ENCODE peak calls at places on chromosomes 7 and 10, in eight cellular contexts. One of them, this sample, is unnamed.

GRCh38 chr10:97683556-97684357 is 3.3 kb downstream of the AVPI1 start:
- DNase-seq in cardiac muscle cell: no peak
- DNase-seq in body of pancreas: peak; percentile 36
- DNase-seq in H9: peak; percentile 49
- DNase-seq in HCT116: no peak
- DNase-seq in colonic mucosa: peak; percentile 71
- DNase-seq in ascending aorta: no peak
- DNase-seq in pancreas: no peak
- DNase-seq in this sample: peak; percentile 43

GRCh38 chr10:126131338-126131737 is 235.0 kb downstream of the FANK1 start:
- DNase-seq in H9: no peak
- DNase-seq in cardiac muscle cell: no peak
- DNase-seq in pancreas: no peak
- DNase-seq in colonic mucosa: no peak
- DNase-seq in body of pancreas: no peak
- DNase-seq in HCT116: no peak
- DNase-seq in ascending aorta: no peak
- DNase-seq in this sample: no peak

GRCh38 chr7:14582010-14582409 is 320.5 kb downstream of the DGKB start:
- DNase-seq in ascending aorta: no peak
- DNase-seq in colonic mucosa: no peak
- DNase-seq in pancreas: no peak
- DNase-seq in H9: no peak
- DNase-seq in HCT116: no peak
- DNase-seq in body of pancreas: no peak
- DNase-seq in cardiac muscle cell: no peak
- DNase-seq in this sample: no peak

GRCh38 chr10:124562425-124563060 is 100.9 kb downstream of the LHPP start:
- DNase-seq in pancreas: no peak
- DNase-seq in HCT116: no peak
- DNase-seq in colonic mucosa: no peak
- DNase-seq in ascending aorta: no peak
- DNase-seq in cardiac muscle cell: no peak
- DNase-seq in body of pancreas: no peak
- DNase-seq in H9: no peak
- DNase-seq in this sample: no peak

GRCh38 chr7:158416283-158416933 is 171.2 kb downstream of the PTPRN2 start:
- DNase-seq in cardiac muscle cell: no peak
- DNase-seq in ascending aorta: no peak
- DNase-seq in H9: no peak
- DNase-seq in HCT116: no peak
- DNase-seq in pancreas: no peak
- DNase-seq in body of pancreas: no peak
- DNase-seq in colonic mucosa: no peak
- DNase-seq in this sample: no peak

GRCh38 chr10:6729071-6729773 is 149.1 kb upstream of the PRKCQ start:
- DNase-seq in cardiac muscle cell: no peak
- DNase-seq in colonic mucosa: no peak
- DNase-seq in ascending aorta: no peak
- DNase-seq in H9: no peak
- DNase-seq in pancreas: no peak
- DNase-seq in body of pancreas: no peak
- DNase-seq in HCT116: no peak
- DNase-seq in this sample: peak; percentile 81

GRCh38 chr10:17059197-17059688 is 70.4 kb downstream of the CUBN start:
- DNase-seq in HCT116: no peak
- DNase-seq in pancreas: no peak
- DNase-seq in colonic mucosa: no peak
- DNase-seq in ascending aorta: no peak
- DNase-seq in H9: no peak
- DNase-seq in body of pancreas: no peak
- DNase-seq in cardiac muscle cell: no peak
- DNase-seq in this sample: peak; percentile 50

GRCh38 chr7:11714676-11715075 is 117.3 kb downstream of the THSD7A start:
- DNase-seq in pancreas: no peak
- DNase-seq in body of pancreas: no peak
- DNase-seq in colonic mucosa: no peak
- DNase-seq in cardiac muscle cell: no peak
- DNase-seq in ascending aorta: no peak
- DNase-seq in H9: no peak
- DNase-seq in HCT116: no peak
- DNase-seq in this sample: no peak

GRCh38 chr10:33109788-33110469 is 151.9 kb upstream of the ITGB1 start:
- DNase-seq in body of pancreas: no peak
- DNase-seq in ascending aorta: no peak
- DNase-seq in colonic mucosa: no peak
- DNase-seq in HCT116: no peak
- DNase-seq in cardiac muscle cell: no peak
- DNase-seq in pancreas: no peak
- DNase-seq in H9: no peak
- DNase-seq in this sample: no peak

GRCh38 chr10:44959243-44960097 is at the start of gene RASSF4:
- DNase-seq in H9: peak; percentile 93
- DNase-seq in ascending aorta: no peak
- DNase-seq in HCT116: peak; percentile 52
- DNase-seq in body of pancreas: peak; percentile 95
- DNase-seq in colonic mucosa: peak; percentile 97
- DNase-seq in cardiac muscle cell: peak; percentile 95
- DNase-seq in pancreas: peak; percentile 93
- DNase-seq in this sample: peak; percentile 82
- H3K4me1 ChIP-seq in H9: peaks cover 15% of the 10 kb centered on the region
- H3K4me1 ChIP-seq in ascending aorta: peaks cover 40% of the 10 kb centered on the region
- H3K4me1 ChIP-seq in HCT116: peaks cover 17% of the 10 kb centered on the region
- H3K4me1 ChIP-seq in body of pancreas: peaks cover 56% of the 10 kb centered on the region
- H3K4me1 ChIP-seq in colonic mucosa: peaks cover 4% of the 10 kb centered on the region
- H3K4me1 ChIP-seq in cardiac muscle cell: peaks cover 58% of the 10 kb centered on the region
- H3K4me1 ChIP-seq in pancreas: peaks cover 23% of the 10 kb centered on the region
- H3K4me1 ChIP-seq in this sample: peaks cover 17% of the 10 kb centered on the region

DNA sequence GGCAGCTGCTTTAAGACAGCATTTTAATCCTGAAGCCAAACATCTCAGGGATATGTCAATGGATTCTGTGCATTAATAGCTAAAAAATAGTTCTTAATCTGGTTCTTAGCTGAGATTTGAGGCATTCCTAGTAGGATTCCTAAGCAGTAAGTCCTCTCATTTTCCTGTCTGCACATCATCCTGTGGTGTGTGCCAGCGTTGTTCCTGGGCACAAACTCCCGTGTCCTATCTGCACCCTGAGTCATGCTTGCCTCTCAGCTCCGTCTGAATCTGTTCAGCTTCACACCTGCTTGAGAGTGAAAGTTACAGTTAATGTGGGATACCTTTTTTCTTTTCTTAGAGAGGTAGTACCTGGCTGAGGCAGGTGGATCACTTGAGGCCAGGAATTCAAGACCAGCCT is 19.5 kb downstream of the BAG3 start:
- DNase-seq in pancreas: no peak
- DNase-seq in H9: no peak
- DNase-seq in ascending aorta: no peak
- DNase-seq in body of pancreas: no peak
- DNase-seq in cardiac muscle cell: no peak
- DNase-seq in HCT116: no peak
- DNase-seq in colonic mucosa: no peak
- DNase-seq in this sample: no peak
- H3K4me1 ChIP-seq in pancreas: peaks cover 17% of the 10 kb centered on the region
- H3K4me1 ChIP-seq in H9: peaks cover 4% of the 10 kb centered on the region
- H3K4me1 ChIP-seq in ascending aorta: peaks cover 35% of the 10 kb centered on the region
- H3K4me1 ChIP-seq in body of pancreas: peaks cover 38% of the 10 kb centered on the region
- H3K4me1 ChIP-seq in cardiac muscle cell: peaks cover 38% of the 10 kb centered on the region
- H3K4me1 ChIP-seq in HCT116: peaks cover 46% of the 10 kb centered on the region
- H3K4me1 ChIP-seq in colonic mucosa: no peaks in the 10 kb centered on the region
- H3K4me1 ChIP-seq in this sample: peaks cover 78% of the 10 kb centered on the region

GRCh38 chr10:79353000-79353406 is 5.7 kb downstream of the PPIF start:
- DNase-seq in cardiac muscle cell: no peak
- DNase-seq in pancreas: no peak
- DNase-seq in colonic mucosa: no peak
- DNase-seq in H9: peak; percentile 17
- DNase-seq in ascending aorta: no peak
- DNase-seq in HCT116: no peak
- DNase-seq in body of pancreas: no peak
- DNase-seq in this sample: no peak

GRCh38 chr10:79354615-79355014 is 7.3 kb downstream of the PPIF start:
- DNase-seq in cardiac muscle cell: no peak
- DNase-seq in H9: peak; percentile 14
- DNase-seq in pancreas: no peak
- DNase-seq in ascending aorta: no peak
- DNase-seq in body of pancreas: no peak
- DNase-seq in colonic mucosa: no peak
- DNase-seq in HCT116: no peak
- DNase-seq in this sample: no peak

GRCh38 chr10:79353726-79354125 is 6.5 kb downstream of the PPIF start:
- DNase-seq in H9: no peak
- DNase-seq in cardiac muscle cell: no peak
- DNase-seq in HCT116: no peak
- DNase-seq in pancreas: no peak
- DNase-seq in ascending aorta: no peak
- DNase-seq in colonic mucosa: no peak
- DNase-seq in body of pancreas: no peak
- DNase-seq in this sample: no peak

GRCh38 chr10:79355420-79356010 is 8.2 kb downstream of the PPIF start:
- DNase-seq in HCT116: no peak
- DNase-seq in body of pancreas: no peak
- DNase-seq in H9: no peak
- DNase-seq in cardiac muscle cell: no peak
- DNase-seq in colonic mucosa: no peak
- DNase-seq in pancreas: no peak
- DNase-seq in ascending aorta: no peak
- DNase-seq in this sample: no peak

GRCh38 chr10:79354141-79354540 is 6.9 kb downstream of the PPIF start:
- DNase-seq in ascending aorta: no peak
- DNase-seq in pancreas: no peak
- DNase-seq in cardiac muscle cell: no peak
- DNase-seq in H9: no peak
- DNase-seq in colonic mucosa: no peak
- DNase-seq in HCT116: no peak
- DNase-seq in body of pancreas: no peak
- DNase-seq in this sample: no peak
- H3K4me1 ChIP-seq in ascending aorta: no peaks in the 10 kb centered on the region
- H3K4me1 ChIP-seq in pancreas: peaks cover 11% of the 10 kb centered on the region
- H3K4me1 ChIP-seq in cardiac muscle cell: peaks cover 6% of the 10 kb centered on the region
- H3K4me1 ChIP-seq in H9: no peaks in the 10 kb centered on the region
- H3K4me1 ChIP-seq in colonic mucosa: peaks cover 7% of the 10 kb centered on the region
- H3K4me1 ChIP-seq in HCT116: peaks cover 4% of the 10 kb centered on the region
- H3K4me1 ChIP-seq in body of pancreas: peaks cover 24% of the 10 kb centered on the region
- H3K4me1 ChIP-seq in this sample: peaks cover 9% of the 10 kb centered on the region

GRCh38 chr10:43205681-43206390 is 61.0 kb downstream of the RASGEF1A start:
- DNase-seq in colonic mucosa: no peak
- DNase-seq in cardiac muscle cell: no peak
- DNase-seq in ascending aorta: peak; percentile 4
- DNase-seq in H9: no peak
- DNase-seq in HCT116: no peak
- DNase-seq in body of pancreas: peak; percentile 6
- DNase-seq in pancreas: peak; percentile 5
- DNase-seq in this sample: no peak
- H3K4me1 ChIP-seq in colonic mucosa: no peaks in the 10 kb centered on the region
- H3K4me1 ChIP-seq in cardiac muscle cell: no peaks in the 10 kb centered on the region
- H3K4me1 ChIP-seq in ascending aorta: peaks cover 2% of the 10 kb centered on the region
- H3K4me1 ChIP-seq in H9: no peaks in the 10 kb centered on the region
- H3K4me1 ChIP-seq in HCT116: peaks cover 42% of the 10 kb centered on the region
- H3K4me1 ChIP-seq in body of pancreas: peaks cover 11% of the 10 kb centered on the region
- H3K4me1 ChIP-seq in pancreas: no peaks in the 10 kb centered on the region
- H3K4me1 ChIP-seq in this sample: no peaks in the 10 kb centered on the region

DNA sequence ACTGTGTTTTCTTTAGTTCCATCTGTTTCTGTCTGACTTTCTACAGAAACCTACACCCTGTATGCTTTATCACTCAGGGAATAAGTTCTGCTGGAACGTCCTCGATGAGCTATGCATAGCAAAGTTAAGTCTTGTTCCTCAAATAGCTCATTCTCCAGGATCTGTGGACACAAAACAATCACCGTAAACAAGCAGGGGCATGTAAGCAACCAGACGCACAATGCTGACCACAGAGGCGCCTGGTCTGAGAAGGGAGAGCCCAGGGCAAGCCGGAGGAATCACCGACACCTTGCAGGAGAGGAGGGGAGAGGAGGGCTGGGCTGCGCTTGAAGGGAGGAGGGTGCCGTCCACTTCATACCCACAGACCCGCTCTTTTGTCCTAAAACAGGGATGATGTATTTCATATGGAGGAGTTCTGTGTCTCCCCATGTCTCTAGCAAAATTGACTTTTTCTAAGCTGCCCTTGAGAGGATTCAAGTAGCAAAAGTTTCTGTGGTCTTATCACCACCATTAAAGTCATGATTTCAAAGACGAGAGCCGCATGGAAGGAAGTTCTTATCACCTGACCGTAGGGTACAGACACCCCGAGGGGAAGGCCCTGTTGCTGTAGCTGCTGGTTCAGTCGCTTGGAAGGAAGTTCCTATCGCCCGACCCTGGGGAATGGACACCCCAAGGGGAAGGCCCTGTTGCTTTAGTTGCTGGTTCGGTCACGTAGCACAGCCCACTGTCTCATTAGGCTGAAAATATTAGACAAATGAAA is 14.3 kb downstream of the CALML3 start:
- DNase-seq in H9: no peak
- DNase-seq in colonic mucosa: no peak
- DNase-seq in cardiac muscle cell: no peak
- DNase-seq in body of pancreas: no peak
- DNase-seq in pancreas: no peak
- DNase-seq in HCT116: no peak
- DNase-seq in ascending aorta: no peak
- DNase-seq in this sample: no peak
- H3K4me1 ChIP-seq in H9: no peaks in the 10 kb centered on the region
- H3K4me1 ChIP-seq in colonic mucosa: no peaks in the 10 kb centered on the region
- H3K4me1 ChIP-seq in cardiac muscle cell: peaks cover 5% of the 10 kb centered on the region
- H3K4me1 ChIP-seq in body of pancreas: peaks cover 2% of the 10 kb centered on the region
- H3K4me1 ChIP-seq in pancreas: peaks cover 2% of the 10 kb centered on the region
- H3K4me1 ChIP-seq in HCT116: peaks cover 20% of the 10 kb centered on the region
- H3K4me1 ChIP-seq in ascending aorta: peaks cover 35% of the 10 kb centered on the region
- H3K4me1 ChIP-seq in this sample: peaks cover 61% of the 10 kb centered on the region

GRCh38 chr10:61944445-61945123 is 43.1 kb downstream of the ARID5B start:
- DNase-seq in pancreas: no peak
- DNase-seq in HCT116: no peak
- DNase-seq in ascending aorta: no peak
- DNase-seq in colonic mucosa: no peak
- DNase-seq in cardiac muscle cell: no peak
- DNase-seq in body of pancreas: no peak
- DNase-seq in H9: no peak
- DNase-seq in this sample: no peak
- H3K4me1 ChIP-seq in pancreas: peaks cover 24% of the 10 kb centered on the region
- H3K4me1 ChIP-seq in HCT116: peaks cover 26% of the 10 kb centered on the region
- H3K4me1 ChIP-seq in ascending aorta: peaks cover 43% of the 10 kb centered on the region
- H3K4me1 ChIP-seq in colonic mucosa: no peaks in the 10 kb centered on the region
- H3K4me1 ChIP-seq in cardiac muscle cell: no peaks in the 10 kb centered on the region
- H3K4me1 ChIP-seq in body of pancreas: peaks cover 15% of the 10 kb centered on the region
- H3K4me1 ChIP-seq in H9: no peaks in the 10 kb centered on the region
- H3K4me1 ChIP-seq in this sample: peaks cover 46% of the 10 kb centered on the region

This sample was measured in PC-9.